ENCODE peak calls at places on chromosomes 1 and 21, in nine cellular contexts. L, Y, D, Z, N, B, A, F and W are unnamed samples.
A peak's percentile ranks its signal among the peaks of the same experiment; 100 is the strongest.

GRCh38 chr1:199102239-199102638 is 463.4 kb downstream of the PTPRC start:
- DNase-seq in L (no peak), Y (no peak), D (no peak), Z (no peak), N (no peak), B (no peak), A (no peak), F (peak; percentile 78), W (no peak)

GRCh38 chr1:24236170-24237045 is 49.3 kb upstream of the IFNLR1 start:
- DNase-seq in L (peak; percentile 9), Y (peak; percentile 43), D (no peak), Z (no peak), N (no peak), B (no peak), A (peak; percentile 30), F (no peak), W (no peak)

GRCh38 chr1:151711044-151711800 is 5.4 kb downstream of the CELF3 start:
- DNase-seq in L (no peak), Y (no peak), D (no peak), Z (no peak), N (no peak), B (no peak), A (no peak), F (no peak), W (no peak)

GRCh38 chr1:94864821-94865220 is 44.7 kb downstream of the SLC44A3 start:
- DNase-seq in L (no peak), Y (no peak), D (no peak), Z (no peak), N (no peak), B (no peak), A (no peak), F (no peak), W (no peak)

GRCh38 chr1:210159206-210159605 is 73.4 kb upstream of the SERTAD4 start:
- DNase-seq in L (no peak), Y (no peak), D (no peak), Z (no peak), N (no peak), B (no peak), A (no peak), F (no peak), W (no peak)

GRCh38 chr1:240946926-240947325 is 335.0 kb upstream of the GREM2 start:
- DNase-seq in L (peak; percentile 40), Y (no peak), D (peak; percentile 61), Z (no peak), N (peak; percentile 52), B (peak; percentile 16), A (peak; percentile 24), F (peak; percentile 58), W (peak; percentile 50)

GRCh38 chr1:41889506-41890414 is 29.0 kb downstream of the HIVEP3 start:
- DNase-seq in L (no peak), Y (no peak), D (no peak), Z (no peak), N (no peak), B (no peak), A (no peak), F (no peak), W (no peak)

GRCh38 chr1:56645663-56646330 is 683 bp downstream of the PRKAA2 start:
- DNase-seq in L (peak; percentile 35), Y (peak; percentile 29), D (peak; percentile 40), Z (no peak), N (peak; percentile 36), B (peak; percentile 21), A (no peak), F (no peak), W (no peak)

GRCh38 chr1:245168090-245168489 is 13.3 kb downstream of the KIF26B start:
- DNase-seq in L (peak; percentile 29), Y (no peak), D (peak; percentile 22), Z (peak; percentile 80), N (no peak), B (no peak), A (no peak), F (no peak), W (no peak)

GRCh38 chr1:236494586-236495207 is 29.1 kb upstream of the LGALS8 start:
- DNase-seq in L (no peak), Y (no peak), D (no peak), Z (no peak), N (no peak), B (peak; percentile 94), A (no peak), F (no peak), W (peak; percentile 79)

GRCh38 chr1:5734996-5735395 is 257.2 kb downstream of the NPHP4 start:
- DNase-seq in L (no peak), Y (no peak), D (no peak), Z (no peak), N (no peak), B (no peak), A (no peak), F (no peak), W (no peak)

GRCh38 chr1:47186267-47187185 is 3.3 kb downstream of the PDZK1IP1 start:
- DNase-seq in L (no peak), Y (peak; percentile 20), D (no peak), Z (no peak), N (no peak), B (peak; percentile 75), A (no peak), F (no peak), W (peak; percentile 68)

GRCh38 chr21:45767071-45768006 is 123.8 kb downstream of the PCBP3 start:
- DNase-seq in L (no peak), Y (no peak), D (no peak), Z (no peak), N (no peak), B (no peak), A (no peak), F (no peak), W (no peak)

GRCh38 chr1:110003747-110004428 is 19.3 kb downstream of the AHCYL1 start:
- DNase-seq in L (peak; percentile 74), Y (peak; percentile 73), D (peak; percentile 72), Z (peak; percentile 85), N (peak; percentile 93), B (peak; percentile 67), A (peak; percentile 82), F (no peak), W (peak; percentile 73)

GRCh38 chr1:109307363-109308021 is 681 bp upstream of the MYBPHL start:
- DNase-seq in L (no peak), Y (no peak), D (no peak), Z (no peak), N (no peak), B (peak; percentile 34), A (no peak), F (no peak), W (no peak)

GRCh38 chr1:25022361-25023189 is 92.5 kb upstream of the RUNX3 start:
- DNase-seq in L (peak; percentile 88), Y (peak; percentile 74), D (peak; percentile 68), Z (peak; percentile 87), N (no peak), B (peak; percentile 17), A (peak; percentile 63), F (peak; percentile 94), W (no peak)

GRCh38 chr1:222127526-222128152 is 385.8 kb upstream of the DUSP10 start:
- DNase-seq in L (no peak), Y (no peak), D (no peak), Z (no peak), N (no peak), B (no peak), A (no peak), F (no peak), W (no peak)

GRCh38 chr1:158107926-158108325 is 72.8 kb upstream of the CD1D start:
- DNase-seq in L (no peak), Y (no peak), D (no peak), Z (no peak), N (no peak), B (no peak), A (no peak), F (no peak), W (no peak)

DNA sequence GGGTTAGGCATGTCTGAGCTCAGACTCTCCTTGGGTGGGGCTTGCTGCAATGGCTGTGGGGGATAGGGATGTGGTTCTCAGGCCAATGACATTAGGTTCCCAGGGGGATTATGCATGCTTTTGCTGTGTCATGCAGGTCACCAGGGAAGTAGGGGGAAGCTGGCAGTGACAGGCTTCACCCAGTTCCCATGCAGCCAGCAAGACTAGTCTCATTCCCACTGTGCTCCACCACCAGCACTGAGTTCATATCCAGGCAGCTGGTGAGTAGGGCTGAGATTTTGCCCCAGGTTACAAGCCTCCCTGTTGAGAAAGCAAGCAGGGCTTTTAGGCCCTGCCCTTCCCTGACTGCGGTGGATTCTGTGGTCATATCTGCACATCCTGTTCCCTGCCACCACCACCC is 32.1 kb upstream of the PLA2G5 start:
- DNase-seq in L (no peak), Y (no peak), D (no peak), Z (no peak), N (no peak), B (no peak), A (peak; percentile 7), F (peak; percentile 11), W (no peak)
- H3K4me3 ChIP-seq in L (no peak overlapping the region), Y (no peak overlapping the region), D (no peak overlapping the region), Z (no peak overlapping the region), N (no peak overlapping the region), B (no peak overlapping the region), A (no peak overlapping the region), F (no peak overlapping the region), W (no peak overlapping the region)

GRCh38 chr1:32902535-32902920 is 1.3 kb upstream of the TMEM54 start:
- DNase-seq in L (no peak), Y (no peak), D (no peak), Z (peak; percentile 33), N (no peak), B (no peak), A (no peak), F (no peak), W (no peak)

GRCh38 chr1:32901823-32902534 is 790 bp upstream of the TMEM54 start:
- DNase-seq in L (no peak), Y (no peak), D (no peak), Z (no peak), N (no peak), B (no peak), A (no peak), F (no peak), W (no peak)

GRCh38 chr1:32899586-32900296 is 1.4 kb downstream of the TMEM54 start:
- DNase-seq in L (peak; percentile 40), Y (no peak), D (peak; percentile 68), Z (peak; percentile 37), N (no peak), B (no peak), A (no peak), F (no peak), W (no peak)

GRCh38 chr1:32900371-32900955 is 726 bp downstream of the TMEM54 start:
- DNase-seq in L (no peak), Y (no peak), D (no peak), Z (peak; percentile 43), N (no peak), B (no peak), A (no peak), F (no peak), W (no peak)

GRCh38 chr1:32900956-32901822 is at the start of gene TMEM54:
- DNase-seq in L (peak; percentile 86), Y (peak; percentile 86), D (peak; percentile 81), Z (peak; percentile 73), N (no peak), B (no peak), A (peak; percentile 81), F (no peak), W (peak; percentile 85)
- H3K27me3 ChIP-seq in L (peaks cover 5% of the 10 kb centered on the region), Y (peaks cover 3% of the 10 kb centered on the region), D (no peaks in the 10 kb centered on the region), Z (no peaks in the 10 kb centered on the region), N (peaks cover 3% of the 10 kb centered on the region), B (peaks cover 45% of the 10 kb centered on the region), A (no peaks in the 10 kb centered on the region), F (peaks cover 11% of the 10 kb centered on the region), W (no peaks in the 10 kb centered on the region)

GRCh38 chr1:33330906-33331305 is 10.0 kb upstream of the A3GALT2 start:
- DNase-seq in L (no peak), Y (no peak), D (no peak), Z (no peak), N (no peak), B (no peak), A (no peak), F (no peak), W (no peak)
- H3K4me1 ChIP-seq in L (peaks cover 58% of the 10 kb centered on the region), Y (peaks cover 92% of the 10 kb centered on the region), D (no peaks in the 10 kb centered on the region), Z (no peaks in the 10 kb centered on the region), N (peaks cover 16% of the 10 kb centered on the region), B (peaks cover 35% of the 10 kb centered on the region), A (peaks cover 4% of the 10 kb centered on the region), F (no peaks in the 10 kb centered on the region), W (no peaks in the 10 kb centered on the region)

GRCh38 chr1:161196111-161196510 is 2.7 kb downstream of the ADAMTS4 start:
- DNase-seq in L (no peak), Y (no peak), D (no peak), Z (no peak), N (no peak), B (no peak), A (no peak), F (no peak), W (no peak)
- H3K4me3 ChIP-seq in L (no peak overlapping the region), Y (peak overlapping the region; percentile 45), D (no peak overlapping the region), Z (no peak overlapping the region), N (no peak overlapping the region), B (no peak overlapping the region), A (no peak overlapping the region), F (no peak overlapping the region), W (no peak overlapping the region)